ENCODE peak calls at places on chromosomes 3 and 15, in nine cellular contexts. One of them, this sample, is unnamed.

GRCh38 chr3:56291953-56292352 is 176.3 kb downstream of the ERC2 start:
- DNase-seq in lung microvascular endothelial cell: no peak
- DNase-seq in cardiac muscle cell: no peak
- DNase-seq in activated T-cell treated with anti-CD3 and anti-CD28 coated beads for 24 hours: no peak
- DNase-seq in activated CD8-positive, alpha-beta memory T cell treated with anti-CD3 and anti-CD28 coated beads for 24 hours: no peak
- DNase-seq in germinal center: no peak
- DNase-seq in mesendoderm: no peak
- DNase-seq in AG09319: no peak
- DNase-seq in GM23248: no peak
- DNase-seq in this sample: peak

GRCh38 chr3:149848238-149848637 is 35.2 kb downstream of the RNF13 start:
- DNase-seq in mesendoderm: no peak
- DNase-seq in GM23248: no peak
- DNase-seq in germinal center: no peak
- DNase-seq in lung microvascular endothelial cell: no peak
- DNase-seq in activated CD8-positive, alpha-beta memory T cell treated with anti-CD3 and anti-CD28 coated beads for 24 hours: no peak
- DNase-seq in activated T-cell treated with anti-CD3 and anti-CD28 coated beads for 24 hours: no peak
- DNase-seq in AG09319: no peak
- DNase-seq in cardiac muscle cell: no peak
- DNase-seq in this sample: no peak

GRCh38 chr3:196322-197153 is at the start of gene CHL1:
- DNase-seq in GM23248: no peak
- DNase-seq in activated T-cell treated with anti-CD3 and anti-CD28 coated beads for 24 hours: no peak
- DNase-seq in activated CD8-positive, alpha-beta memory T cell treated with anti-CD3 and anti-CD28 coated beads for 24 hours: no peak
- DNase-seq in mesendoderm: peak
- DNase-seq in AG09319: no peak
- DNase-seq in germinal center: peak
- DNase-seq in lung microvascular endothelial cell: no peak
- DNase-seq in cardiac muscle cell: peak
- DNase-seq in this sample: no peak

GRCh38 chr3:136772709-136773108 is 20.5 kb upstream of the STAG1 start:
- DNase-seq in AG09319: no peak
- DNase-seq in germinal center: no peak
- DNase-seq in GM23248: peak
- DNase-seq in lung microvascular endothelial cell: peak
- DNase-seq in cardiac muscle cell: no peak
- DNase-seq in activated T-cell treated with anti-CD3 and anti-CD28 coated beads for 24 hours: no peak
- DNase-seq in activated CD8-positive, alpha-beta memory T cell treated with anti-CD3 and anti-CD28 coated beads for 24 hours: no peak
- DNase-seq in mesendoderm: peak
- DNase-seq in this sample: no peak

GRCh38 chr15:50107157-50107556 is 11.9 kb downstream of the ATP8B4 start:
- DNase-seq in germinal center: no peak
- DNase-seq in cardiac muscle cell: no peak
- DNase-seq in AG09319: no peak
- DNase-seq in mesendoderm: no peak
- DNase-seq in lung microvascular endothelial cell: no peak
- DNase-seq in activated T-cell treated with anti-CD3 and anti-CD28 coated beads for 24 hours: no peak
- DNase-seq in activated CD8-positive, alpha-beta memory T cell treated with anti-CD3 and anti-CD28 coated beads for 24 hours: no peak
- DNase-seq in GM23248: no peak
- DNase-seq in this sample: no peak

GRCh38 chr3:126130981-126131750 is 47.2 kb upstream of the SLC41A3 start:
- DNase-seq in lung microvascular endothelial cell: no peak
- DNase-seq in activated T-cell treated with anti-CD3 and anti-CD28 coated beads for 24 hours: no peak
- DNase-seq in mesendoderm: no peak
- DNase-seq in AG09319: no peak
- DNase-seq in cardiac muscle cell: no peak
- DNase-seq in germinal center: no peak
- DNase-seq in activated CD8-positive, alpha-beta memory T cell treated with anti-CD3 and anti-CD28 coated beads for 24 hours: peak
- DNase-seq in GM23248: no peak
- DNase-seq in this sample: no peak

GRCh38 chr3:181007262-181007661 is 17.7 kb upstream of the DNAJC19 start:
- DNase-seq in cardiac muscle cell: no peak
- DNase-seq in mesendoderm: no peak
- DNase-seq in lung microvascular endothelial cell: no peak
- DNase-seq in AG09319: no peak
- DNase-seq in GM23248: no peak
- DNase-seq in activated T-cell treated with anti-CD3 and anti-CD28 coated beads for 24 hours: no peak
- DNase-seq in activated CD8-positive, alpha-beta memory T cell treated with anti-CD3 and anti-CD28 coated beads for 24 hours: no peak
- DNase-seq in germinal center: no peak
- DNase-seq in this sample: no peak

GRCh38 chr3:142863010-142863787 is 25.7 kb downstream of the PCOLCE2 start:
- DNase-seq in GM23248: peak
- DNase-seq in activated T-cell treated with anti-CD3 and anti-CD28 coated beads for 24 hours: no peak
- DNase-seq in AG09319: no peak
- DNase-seq in cardiac muscle cell: no peak
- DNase-seq in germinal center: no peak
- DNase-seq in lung microvascular endothelial cell: no peak
- DNase-seq in mesendoderm: peak
- DNase-seq in activated CD8-positive, alpha-beta memory T cell treated with anti-CD3 and anti-CD28 coated beads for 24 hours: no peak
- DNase-seq in this sample: peak

GRCh38 chr3:39548282-39548681 is 80.8 kb downstream of the MOBP start:
- DNase-seq in lung microvascular endothelial cell: peak
- DNase-seq in AG09319: no peak
- DNase-seq in activated CD8-positive, alpha-beta memory T cell treated with anti-CD3 and anti-CD28 coated beads for 24 hours: no peak
- DNase-seq in activated T-cell treated with anti-CD3 and anti-CD28 coated beads for 24 hours: no peak
- DNase-seq in GM23248: no peak
- DNase-seq in cardiac muscle cell: no peak
- DNase-seq in mesendoderm: no peak
- DNase-seq in germinal center: no peak
- DNase-seq in this sample: peak

GRCh38 chr3:43523454-43524053 is 98.3 kb downstream of the ANO10 start:
- DNase-seq in mesendoderm: peak
- DNase-seq in cardiac muscle cell: no peak
- DNase-seq in lung microvascular endothelial cell: peak
- DNase-seq in germinal center: no peak
- DNase-seq in activated T-cell treated with anti-CD3 and anti-CD28 coated beads for 24 hours: no peak
- DNase-seq in activated CD8-positive, alpha-beta memory T cell treated with anti-CD3 and anti-CD28 coated beads for 24 hours: no peak
- DNase-seq in AG09319: no peak
- DNase-seq in GM23248: peak
- DNase-seq in this sample: no peak

GRCh38 chr15:42130246-42130986 is 26.0 kb downstream of the PLA2G4F start:
- DNase-seq in activated CD8-positive, alpha-beta memory T cell treated with anti-CD3 and anti-CD28 coated beads for 24 hours: peak
- DNase-seq in lung microvascular endothelial cell: no peak
- DNase-seq in activated T-cell treated with anti-CD3 and anti-CD28 coated beads for 24 hours: no peak
- DNase-seq in cardiac muscle cell: no peak
- DNase-seq in germinal center: no peak
- DNase-seq in AG09319: no peak
- DNase-seq in mesendoderm: no peak
- DNase-seq in GM23248: no peak
- DNase-seq in this sample: no peak

GRCh38 chr3:150329408-150329807 is 78.7 kb upstream of the TSC22D2 start:
- DNase-seq in cardiac muscle cell: no peak
- DNase-seq in mesendoderm: no peak
- DNase-seq in AG09319: no peak
- DNase-seq in germinal center: no peak
- DNase-seq in activated CD8-positive, alpha-beta memory T cell treated with anti-CD3 and anti-CD28 coated beads for 24 hours: no peak
- DNase-seq in GM23248: no peak
- DNase-seq in activated T-cell treated with anti-CD3 and anti-CD28 coated beads for 24 hours: no peak
- DNase-seq in lung microvascular endothelial cell: no peak
- DNase-seq in this sample: no peak

GRCh38 chr3:58324675-58325390 is 7.9 kb upstream of the PXK start:
- DNase-seq in mesendoderm: no peak
- DNase-seq in AG09319: no peak
- DNase-seq in cardiac muscle cell: no peak
- DNase-seq in activated CD8-positive, alpha-beta memory T cell treated with anti-CD3 and anti-CD28 coated beads for 24 hours: no peak
- DNase-seq in germinal center: no peak
- DNase-seq in activated T-cell treated with anti-CD3 and anti-CD28 coated beads for 24 hours: no peak
- DNase-seq in GM23248: no peak
- DNase-seq in lung microvascular endothelial cell: peak
- DNase-seq in this sample: no peak

GRCh38 chr3:38157562-38157961 is 7.8 kb upstream of the OXSR1 start:
- DNase-seq in germinal center: no peak
- DNase-seq in AG09319: no peak
- DNase-seq in GM23248: peak
- DNase-seq in lung microvascular endothelial cell: no peak
- DNase-seq in mesendoderm: no peak
- DNase-seq in activated CD8-positive, alpha-beta memory T cell treated with anti-CD3 and anti-CD28 coated beads for 24 hours: no peak
- DNase-seq in activated T-cell treated with anti-CD3 and anti-CD28 coated beads for 24 hours: no peak
- DNase-seq in cardiac muscle cell: peak
- DNase-seq in this sample: no peak

GRCh38 chr15:25742421-25743159 is 120.5 kb downstream of the ATP10A start:
- DNase-seq in GM23248: no peak
- DNase-seq in AG09319: no peak
- DNase-seq in mesendoderm: no peak
- DNase-seq in activated T-cell treated with anti-CD3 and anti-CD28 coated beads for 24 hours: no peak
- DNase-seq in cardiac muscle cell: no peak
- DNase-seq in lung microvascular endothelial cell: no peak
- DNase-seq in activated CD8-positive, alpha-beta memory T cell treated with anti-CD3 and anti-CD28 coated beads for 24 hours: peak
- DNase-seq in germinal center: no peak
- DNase-seq in this sample: no peak

GRCh38 chr3:140664111-140664510 is 13.8 kb upstream of the TRIM42 start:
- DNase-seq in lung microvascular endothelial cell: no peak
- DNase-seq in cardiac muscle cell: no peak
- DNase-seq in germinal center: no peak
- DNase-seq in GM23248: no peak
- DNase-seq in activated T-cell treated with anti-CD3 and anti-CD28 coated beads for 24 hours: no peak
- DNase-seq in mesendoderm: peak
- DNase-seq in activated CD8-positive, alpha-beta memory T cell treated with anti-CD3 and anti-CD28 coated beads for 24 hours: no peak
- DNase-seq in AG09319: no peak
- DNase-seq in this sample: no peak

GRCh38 chr15:53473435-53473834 is 286.0 kb downstream of the WDR72 start:
- DNase-seq in GM23248: no peak
- DNase-seq in mesendoderm: no peak
- DNase-seq in activated CD8-positive, alpha-beta memory T cell treated with anti-CD3 and anti-CD28 coated beads for 24 hours: no peak
- DNase-seq in AG09319: no peak
- DNase-seq in cardiac muscle cell: no peak
- DNase-seq in germinal center: no peak
- DNase-seq in activated T-cell treated with anti-CD3 and anti-CD28 coated beads for 24 hours: no peak
- DNase-seq in lung microvascular endothelial cell: no peak
- DNase-seq in this sample: no peak

GRCh38 chr3:103055021-103055420 is 620.2 kb downstream of the ZPLD1 start:
- DNase-seq in AG09319: no peak
- DNase-seq in germinal center: no peak
- DNase-seq in lung microvascular endothelial cell: no peak
- DNase-seq in GM23248: no peak
- DNase-seq in activated T-cell treated with anti-CD3 and anti-CD28 coated beads for 24 hours: no peak
- DNase-seq in cardiac muscle cell: no peak
- DNase-seq in mesendoderm: no peak
- DNase-seq in activated CD8-positive, alpha-beta memory T cell treated with anti-CD3 and anti-CD28 coated beads for 24 hours: no peak
- DNase-seq in this sample: no peak

GRCh38 chr3:15367059-15367458 is 34.7 kb upstream of the SH3BP5 start:
- DNase-seq in activated T-cell treated with anti-CD3 and anti-CD28 coated beads for 24 hours: no peak
- DNase-seq in mesendoderm: no peak
- DNase-seq in cardiac muscle cell: no peak
- DNase-seq in germinal center: no peak
- DNase-seq in lung microvascular endothelial cell: peak
- DNase-seq in GM23248: peak
- DNase-seq in activated CD8-positive, alpha-beta memory T cell treated with anti-CD3 and anti-CD28 coated beads for 24 hours: no peak
- DNase-seq in AG09319: no peak
- DNase-seq in this sample: peak

GRCh38 chr3:46719735-46720271 is 2.1 kb upstream of the PRSS50 start:
- DNase-seq in lung microvascular endothelial cell: no peak
- DNase-seq in germinal center: no peak
- DNase-seq in cardiac muscle cell: no peak
- DNase-seq in activated T-cell treated with anti-CD3 and anti-CD28 coated beads for 24 hours: no peak
- DNase-seq in AG09319: no peak
- DNase-seq in GM23248: no peak
- DNase-seq in mesendoderm: no peak
- DNase-seq in activated CD8-positive, alpha-beta memory T cell treated with anti-CD3 and anti-CD28 coated beads for 24 hours: no peak
- DNase-seq in this sample: no peak

GRCh38 chr3:59839810-59840515 is 790.1 kb upstream of the CFAP20DC start:
- DNase-seq in lung microvascular endothelial cell: no peak
- DNase-seq in mesendoderm: no peak
- DNase-seq in cardiac muscle cell: no peak
- DNase-seq in AG09319: no peak
- DNase-seq in GM23248: no peak
- DNase-seq in activated T-cell treated with anti-CD3 and anti-CD28 coated beads for 24 hours: no peak
- DNase-seq in activated CD8-positive, alpha-beta memory T cell treated with anti-CD3 and anti-CD28 coated beads for 24 hours: no peak
- DNase-seq in germinal center: peak
- DNase-seq in this sample: peak